ENCODE peak calls at places on chromosomes 3 and 15, in four cellular contexts. F, B, T and Z are unnamed samples.

GRCh38 chr3:115512565-115513410 is 110.5 kb upstream of the GAP43 start:
- DNase-seq in B (no peak), F (peak), T (no peak), Z (no peak)

GRCh38 chr15:88476635-88477038 is 9.1 kb downstream of the MRPS11 start:
- DNase-seq in T (peak), B (no peak), F (peak), Z (peak)

GRCh38 chr3:175065492-175065891 is 206.4 kb downstream of the NAALADL2 start:
- DNase-seq in F (no peak), T (no peak), B (no peak), Z (no peak)

GRCh38 chr3:145015243-145015642 is 1043.6 kb downstream of the DIPK2A start:
- DNase-seq in B (no peak), T (no peak), F (no peak), Z (no peak)

GRCh38 chr15:27797765-27798164 is 301.4 kb downstream of the OCA2 start:
- DNase-seq in B (no peak), F (no peak), T (peak), Z (no peak)

GRCh38 chr15:51093488-51093864 is 1.2 kb downstream of the TNFAIP8L3 start:
- DNase-seq in B (no peak), F (peak), T (no peak), Z (no peak)

GRCh38 chr15:59968314-59968713 is 35.8 kb upstream of the FOXB1 start:
- DNase-seq in B (no peak), F (no peak), T (no peak), Z (no peak)

GRCh38 chr3:180142472-180142871 is 105.7 kb upstream of the PEX5L start:
- DNase-seq in T (no peak), F (no peak), B (no peak), Z (no peak)

GRCh38 chr3:195570344-195570743 is 13.4 kb downstream of the APOD start:
- DNase-seq in T (no peak), F (no peak), B (no peak), Z (no peak)

GRCh38 chr3:73656241-73656890 is 31.6 kb upstream of the PDZRN3 start:
- DNase-seq in B (no peak), F (no peak), T (no peak), Z (peak)

GRCh38 chr15:84816694-84817460 is at the start of gene ALPK3:
- DNase-seq in B (no peak), F (no peak), T (peak), Z (no peak)

GRCh38 chr3:116950302-116951055 is 240.9 kb downstream of the TUSC7 start:
- DNase-seq in T (peak), F (no peak), B (no peak), Z (no peak)
- TF ChIP-seq CTCF in T (no peak), F (no peak), B (no peak), Z (no peak)

GRCh38 chr3:160950954-160951353 is 154.2 kb downstream of the B3GALNT1 start:
- DNase-seq in F (no peak), B (no peak), T (no peak), Z (no peak)

GRCh38 chr3:160953681-160954080 is 151.5 kb downstream of the B3GALNT1 start:
- DNase-seq in F (no peak), B (no peak), T (no peak), Z (no peak)

GRCh38 chr3:160951677-160952487 is 153.3 kb downstream of the B3GALNT1 start:
- DNase-seq in T (no peak), F (no peak), B (no peak), Z (no peak)

GRCh38 chr3:160956785-160957184 is 148.4 kb downstream of the B3GALNT1 start:
- DNase-seq in B (peak), T (no peak), F (no peak), Z (no peak)
- TF ChIP-seq CTCF in B (peak), T (no peak), F (peak), Z (peak)

GRCh38 chr3:14915636-14916222 is 31.7 kb upstream of the NR2C2 start:
- DNase-seq in B (no peak), F (peak), T (no peak), Z (no peak)

GRCh38 chr3:14914777-14915113 is 32.6 kb upstream of the NR2C2 start:
- DNase-seq in B (no peak), T (no peak), F (no peak), Z (no peak)

GRCh38 chr3:14911651-14912050 is 35.7 kb upstream of the NR2C2 start:
- DNase-seq in B (no peak), T (no peak), F (no peak), Z (no peak)

GRCh38 chr3:14913071-14913925 is 34.1 kb upstream of the NR2C2 start:
- DNase-seq in B (no peak), F (no peak), T (no peak), Z (no peak)

DNA sequence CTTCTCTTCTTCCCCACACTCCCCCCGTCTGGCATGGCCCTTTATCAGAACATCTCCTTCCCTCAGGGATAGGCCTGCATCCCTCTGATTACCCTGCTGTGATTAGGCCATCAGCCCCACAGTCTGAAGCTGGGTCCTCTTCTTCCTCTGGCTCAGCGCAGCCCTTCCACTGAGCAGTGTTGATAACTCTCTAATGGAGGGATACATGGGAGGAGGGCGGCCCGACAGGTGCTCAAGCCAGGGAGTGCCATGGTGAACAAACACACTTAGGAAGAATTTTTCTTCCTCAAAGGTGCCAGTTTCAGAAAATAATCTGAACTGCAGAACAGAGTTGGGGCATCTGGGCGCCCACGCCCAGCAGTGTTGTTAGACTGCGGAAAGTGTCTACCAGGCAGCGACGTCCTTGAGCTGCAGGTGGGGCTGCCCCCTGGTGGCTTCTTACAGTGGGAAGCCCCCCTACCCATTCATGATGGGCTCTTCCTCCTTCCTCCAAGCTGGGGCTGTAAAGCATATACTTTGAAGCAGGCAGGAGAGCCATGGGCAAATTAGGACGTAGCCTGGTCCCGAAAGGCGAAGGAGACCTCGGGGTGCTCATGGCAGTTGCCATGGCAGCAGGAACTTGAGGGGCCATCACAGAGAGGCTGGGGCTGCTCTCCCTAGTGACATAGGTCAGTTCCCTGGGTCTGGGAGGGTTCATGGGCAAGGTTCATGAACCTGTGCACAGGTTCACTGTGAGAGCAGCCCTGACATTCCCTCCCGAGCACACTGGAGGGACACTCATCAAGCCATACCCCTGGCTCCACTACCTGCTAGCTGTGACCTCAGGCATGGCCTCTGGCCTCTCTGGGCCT is 33.2 kb upstream of the NR2C2 start:
- DNase-seq in T (no peak), F (no peak), B (no peak), Z (no peak)
- TF ChIP-seq CTCF in T (no peak), F (no peak), B (no peak), Z (peak)

DNA sequence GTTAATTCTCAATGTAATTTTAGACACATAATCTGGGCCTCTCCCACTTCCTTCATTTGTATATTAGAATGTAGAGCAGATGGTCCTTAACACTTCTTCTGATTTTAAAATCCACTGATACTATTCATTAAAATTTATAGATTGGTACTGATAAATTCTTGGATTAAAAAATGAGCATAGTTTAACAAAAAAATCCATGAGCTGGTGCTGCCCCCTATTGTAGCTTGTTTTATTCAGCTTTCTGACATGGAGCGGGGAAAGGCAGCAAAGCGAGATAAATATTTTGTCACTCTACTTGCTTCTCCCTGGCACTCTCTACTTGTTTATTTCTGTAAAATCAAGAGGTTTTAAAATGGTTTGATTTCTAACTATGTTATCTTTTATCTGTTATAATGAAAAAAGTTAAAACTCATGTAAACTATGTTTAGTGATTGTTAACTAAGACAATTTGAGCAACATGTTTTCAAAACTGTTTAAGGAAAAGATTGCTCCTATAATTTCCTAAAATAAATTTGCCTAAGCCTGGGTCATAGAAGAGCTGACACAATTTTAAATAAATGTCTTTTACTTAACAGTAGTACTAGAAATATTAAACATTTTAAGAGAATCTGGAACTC is 26.5 kb upstream of the PLOD2 start:
- DNase-seq in F (peak), B (no peak), T (peak), Z (peak)
- TF ChIP-seq CTCF in F (no peak), B (peak), T (peak), Z (peak)